ENCODE peak calls at places on chromosome 15, in seven cellular contexts. One of them, this sample, is unnamed.

GRCh38 chr15:48644827-48645557 is 517 bp downstream of the FBN1 start:
- DNase-seq in mesenchymal stem cell: peak
- DNase-seq in H1: peak
- DNase-seq in H9: peak
- DNase-seq in neuronal stem cell: peak
- DNase-seq in IMR-90: peak
- DNase-seq in mesendoderm: peak
- DNase-seq in this sample: peak

GRCh38 chr15:27714675-27715074 is 384.4 kb downstream of the OCA2 start:
- DNase-seq in mesendoderm: peak
- DNase-seq in H1: peak
- DNase-seq in H9: peak
- DNase-seq in IMR-90: no peak
- DNase-seq in neuronal stem cell: no peak
- DNase-seq in mesenchymal stem cell: no peak
- DNase-seq in this sample: no peak

GRCh38 chr15:64697911-64698369 is 77.4 kb downstream of the RBPMS2 start:
- DNase-seq in neuronal stem cell: no peak
- DNase-seq in mesenchymal stem cell: no peak
- DNase-seq in H1: no peak
- DNase-seq in H9: no peak
- DNase-seq in mesendoderm: no peak
- DNase-seq in IMR-90: peak
- DNase-seq in this sample: peak

GRCh38 chr15:61915640-61916039 is 144.6 kb downstream of the VPS13C start:
- DNase-seq in mesenchymal stem cell: no peak
- DNase-seq in mesendoderm: no peak
- DNase-seq in H9: no peak
- DNase-seq in neuronal stem cell: no peak
- DNase-seq in IMR-90: no peak
- DNase-seq in H1: no peak
- DNase-seq in this sample: no peak

GRCh38 chr15:50685976-50686467 is 575 bp downstream of the TRPM7 start:
- DNase-seq in H1: peak
- DNase-seq in neuronal stem cell: no peak
- DNase-seq in mesendoderm: peak
- DNase-seq in H9: peak
- DNase-seq in mesenchymal stem cell: peak
- DNase-seq in IMR-90: peak
- DNase-seq in this sample: peak

GRCh38 chr15:45714501-45715488 is 80.0 kb downstream of the SQOR start:
- DNase-seq in H9: peak
- DNase-seq in neuronal stem cell: peak
- DNase-seq in mesenchymal stem cell: peak
- DNase-seq in IMR-90: peak
- DNase-seq in mesendoderm: peak
- DNase-seq in H1: peak
- DNase-seq in this sample: peak

GRCh38 chr15:85361306-85361705 is 19.1 kb upstream of the AKAP13 start:
- DNase-seq in IMR-90: no peak
- DNase-seq in H1: no peak
- DNase-seq in neuronal stem cell: no peak
- DNase-seq in mesenchymal stem cell: no peak
- DNase-seq in H9: no peak
- DNase-seq in mesendoderm: no peak
- DNase-seq in this sample: no peak

GRCh38 chr15:48946088-48946839 is 17.5 kb downstream of the SHC4 start:
- DNase-seq in H1: no peak
- DNase-seq in mesendoderm: peak
- DNase-seq in neuronal stem cell: no peak
- DNase-seq in H9: no peak
- DNase-seq in mesenchymal stem cell: peak
- DNase-seq in IMR-90: peak
- DNase-seq in this sample: no peak

GRCh38 chr15:75731248-75732100 is 18.8 kb upstream of the CSPG4 start:
- DNase-seq in IMR-90: peak
- DNase-seq in mesenchymal stem cell: peak
- DNase-seq in H9: no peak
- DNase-seq in mesendoderm: peak
- DNase-seq in neuronal stem cell: no peak
- DNase-seq in H1: peak
- DNase-seq in this sample: no peak

GRCh38 chr15:40409366-40409765 is 3.8 kb downstream of the IVD start:
- DNase-seq in neuronal stem cell: no peak
- DNase-seq in mesendoderm: no peak
- DNase-seq in IMR-90: no peak
- DNase-seq in H1: no peak
- DNase-seq in mesenchymal stem cell: no peak
- DNase-seq in H9: no peak
- DNase-seq in this sample: peak

GRCh38 chr15:81003023-81003350 is 2.3 kb downstream of the TLNRD1 start:
- DNase-seq in H1: no peak
- DNase-seq in mesenchymal stem cell: no peak
- DNase-seq in H9: no peak
- DNase-seq in mesendoderm: no peak
- DNase-seq in IMR-90: no peak
- DNase-seq in neuronal stem cell: no peak
- DNase-seq in this sample: no peak

GRCh38 chr15:48021336-48022086 is 99.3 kb upstream of the SLC24A5 start:
- DNase-seq in H1: no peak
- DNase-seq in mesenchymal stem cell: peak
- DNase-seq in H9: no peak
- DNase-seq in neuronal stem cell: no peak
- DNase-seq in IMR-90: peak
- DNase-seq in mesendoderm: no peak
- DNase-seq in this sample: peak

GRCh38 chr15:57205999-57206398 is 170.3 kb upstream of the CGNL1 start:
- DNase-seq in H9: no peak
- DNase-seq in H1: no peak
- DNase-seq in neuronal stem cell: no peak
- DNase-seq in mesendoderm: no peak
- DNase-seq in IMR-90: no peak
- DNase-seq in mesenchymal stem cell: no peak
- DNase-seq in this sample: no peak

GRCh38 chr15:30885814-30886213 is 17.9 kb upstream of the FAN1 start:
- DNase-seq in H9: peak
- DNase-seq in IMR-90: peak
- DNase-seq in H1: no peak
- DNase-seq in mesenchymal stem cell: peak
- DNase-seq in mesendoderm: peak
- DNase-seq in neuronal stem cell: no peak
- DNase-seq in this sample: no peak

GRCh38 chr15:50790778-50791536 is 25.5 kb upstream of the SPPL2A start:
- DNase-seq in mesenchymal stem cell: no peak
- DNase-seq in mesendoderm: no peak
- DNase-seq in H9: no peak
- DNase-seq in H1: no peak
- DNase-seq in neuronal stem cell: no peak
- DNase-seq in IMR-90: no peak
- DNase-seq in this sample: no peak

GRCh38 chr15:63015618-63016017 is 26.9 kb upstream of the TPM1 start:
- DNase-seq in IMR-90: peak
- DNase-seq in H9: no peak
- DNase-seq in neuronal stem cell: no peak
- DNase-seq in H1: no peak
- DNase-seq in mesendoderm: no peak
- DNase-seq in mesenchymal stem cell: peak
- DNase-seq in this sample: no peak

GRCh38 chr15:60005352-60006202 is 1.5 kb downstream of the FOXB1 start:
- DNase-seq in mesendoderm: no peak
- DNase-seq in neuronal stem cell: no peak
- DNase-seq in H1: peak
- DNase-seq in mesenchymal stem cell: no peak
- DNase-seq in H9: peak
- DNase-seq in IMR-90: no peak
- DNase-seq in this sample: peak

GRCh38 chr15:77209221-77209620 is 138.3 kb upstream of the TSPAN3 start:
- DNase-seq in IMR-90: no peak
- DNase-seq in H1: no peak
- DNase-seq in mesenchymal stem cell: no peak
- DNase-seq in mesendoderm: no peak
- DNase-seq in neuronal stem cell: no peak
- DNase-seq in H9: no peak
- DNase-seq in this sample: no peak

GRCh38 chr15:58279106-58279505 is 140.9 kb downstream of the AQP9 start:
- DNase-seq in neuronal stem cell: no peak
- DNase-seq in H9: no peak
- DNase-seq in IMR-90: no peak
- DNase-seq in mesendoderm: no peak
- DNase-seq in mesenchymal stem cell: no peak
- DNase-seq in H1: no peak
- DNase-seq in this sample: no peak

GRCh38 chr15:58276924-58277323 is 138.7 kb downstream of the AQP9 start:
- DNase-seq in mesendoderm: no peak
- DNase-seq in H1: no peak
- DNase-seq in neuronal stem cell: no peak
- DNase-seq in IMR-90: no peak
- DNase-seq in H9: no peak
- DNase-seq in mesenchymal stem cell: no peak
- DNase-seq in this sample: no peak

GRCh38 chr15:58274885-58275284 is 136.7 kb downstream of the AQP9 start:
- DNase-seq in mesendoderm: no peak
- DNase-seq in IMR-90: no peak
- DNase-seq in H9: no peak
- DNase-seq in H1: no peak
- DNase-seq in neuronal stem cell: no peak
- DNase-seq in mesenchymal stem cell: no peak
- DNase-seq in this sample: no peak

GRCh38 chr15:58273104-58273503 is 134.9 kb downstream of the AQP9 start:
- DNase-seq in neuronal stem cell: no peak
- DNase-seq in H9: no peak
- DNase-seq in mesenchymal stem cell: no peak
- DNase-seq in H1: no peak
- DNase-seq in IMR-90: no peak
- DNase-seq in mesendoderm: no peak
- DNase-seq in this sample: no peak

DNA sequence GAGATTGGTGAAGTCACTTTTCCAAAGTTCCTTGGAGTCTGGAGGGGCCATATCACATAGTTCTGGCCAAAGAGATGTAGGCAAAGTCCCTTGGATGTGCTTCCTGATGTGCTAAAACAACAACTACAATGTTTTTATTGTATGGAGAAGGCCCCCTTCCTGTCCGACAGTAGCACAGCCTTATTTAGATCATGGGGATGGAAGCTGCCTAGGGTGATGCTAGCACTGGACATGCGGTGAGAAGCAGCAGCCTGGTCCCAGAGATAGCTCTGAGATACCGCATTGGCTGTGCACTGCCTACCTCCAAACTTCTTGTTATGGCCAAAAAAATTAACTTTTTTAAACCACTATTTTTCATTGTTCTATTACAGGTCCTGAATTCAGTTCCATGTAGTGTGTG is 137.6 kb downstream of the AQP9 start:
- DNase-seq in IMR-90: no peak
- DNase-seq in mesenchymal stem cell: no peak
- DNase-seq in H9: no peak
- DNase-seq in mesendoderm: no peak
- DNase-seq in neuronal stem cell: no peak
- DNase-seq in H1: no peak
- DNase-seq in this sample: no peak
- H3K18ac ChIP-seq in IMR-90: no peak
- H3K18ac ChIP-seq in mesenchymal stem cell: no peak
- H3K18ac ChIP-seq in H9: no peak
- H3K18ac ChIP-seq in mesendoderm: no peak
- H3K18ac ChIP-seq in neuronal stem cell: no peak
- H3K18ac ChIP-seq in H1: no peak
- H3K18ac ChIP-seq in this sample: no peak

GRCh38 chr15:29396176-29396811 is 126.7 kb upstream of the NSMCE3 start:
- DNase-seq in H9: no peak
- DNase-seq in neuronal stem cell: no peak
- DNase-seq in mesendoderm: no peak
- DNase-seq in IMR-90: no peak
- DNase-seq in mesenchymal stem cell: no peak
- DNase-seq in H1: no peak
- DNase-seq in this sample: no peak

GRCh38 chr15:29398907-29399306 is 129.3 kb upstream of the NSMCE3 start:
- DNase-seq in mesendoderm: no peak
- DNase-seq in neuronal stem cell: no peak
- DNase-seq in IMR-90: no peak
- DNase-seq in mesenchymal stem cell: no peak
- DNase-seq in H1: no peak
- DNase-seq in H9: no peak
- DNase-seq in this sample: no peak

GRCh38 chr15:29392358-29392757 is 122.7 kb upstream of the NSMCE3 start:
- DNase-seq in mesenchymal stem cell: no peak
- DNase-seq in H1: no peak
- DNase-seq in IMR-90: no peak
- DNase-seq in mesendoderm: no peak
- DNase-seq in H9: no peak
- DNase-seq in neuronal stem cell: no peak
- DNase-seq in this sample: no peak

DNA sequence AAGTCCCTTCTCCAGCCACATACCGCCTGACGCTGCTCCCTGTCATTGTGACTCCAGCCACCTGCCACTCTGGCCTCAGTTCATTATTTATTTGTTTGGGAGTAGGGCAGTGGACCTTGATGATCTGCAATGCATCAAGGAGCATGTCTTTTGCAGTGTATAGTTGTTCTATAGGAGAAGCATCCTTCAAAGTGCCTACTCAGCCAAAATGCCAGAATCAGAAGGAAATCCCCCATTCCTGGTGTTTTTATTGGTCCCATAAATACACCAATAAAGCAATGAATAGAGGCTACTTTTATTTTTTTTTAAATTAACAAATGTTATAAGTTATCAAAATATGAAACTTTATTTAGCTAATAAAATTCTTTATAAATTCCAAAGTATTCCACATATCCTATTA is 123.8 kb upstream of the NSMCE3 start:
- DNase-seq in H9: no peak
- DNase-seq in mesendoderm: no peak
- DNase-seq in neuronal stem cell: no peak
- DNase-seq in IMR-90: no peak
- DNase-seq in H1: no peak
- DNase-seq in mesenchymal stem cell: no peak
- DNase-seq in this sample: no peak
- H3K18ac ChIP-seq in H9: no peak
- H3K18ac ChIP-seq in mesendoderm: no peak
- H3K18ac ChIP-seq in neuronal stem cell: no peak
- H3K18ac ChIP-seq in IMR-90: no peak
- H3K18ac ChIP-seq in H1: no peak
- H3K18ac ChIP-seq in mesenchymal stem cell: no peak
- H3K18ac ChIP-seq in this sample: no peak

GRCh38 chr15:89577776-89578115 is 2.5 kb downstream of the TICRR start:
- DNase-seq in neuronal stem cell: no peak
- DNase-seq in mesenchymal stem cell: no peak
- DNase-seq in IMR-90: no peak
- DNase-seq in H1: no peak
- DNase-seq in H9: no peak
- DNase-seq in mesendoderm: no peak
- DNase-seq in this sample: no peak
- H3K18ac ChIP-seq in neuronal stem cell: no peak
- H3K18ac ChIP-seq in mesenchymal stem cell: no peak
- H3K18ac ChIP-seq in IMR-90: no peak
- H3K18ac ChIP-seq in H1: peak
- H3K18ac ChIP-seq in H9: no peak
- H3K18ac ChIP-seq in mesendoderm: no peak
- H3K18ac ChIP-seq in this sample: no peak

DNA sequence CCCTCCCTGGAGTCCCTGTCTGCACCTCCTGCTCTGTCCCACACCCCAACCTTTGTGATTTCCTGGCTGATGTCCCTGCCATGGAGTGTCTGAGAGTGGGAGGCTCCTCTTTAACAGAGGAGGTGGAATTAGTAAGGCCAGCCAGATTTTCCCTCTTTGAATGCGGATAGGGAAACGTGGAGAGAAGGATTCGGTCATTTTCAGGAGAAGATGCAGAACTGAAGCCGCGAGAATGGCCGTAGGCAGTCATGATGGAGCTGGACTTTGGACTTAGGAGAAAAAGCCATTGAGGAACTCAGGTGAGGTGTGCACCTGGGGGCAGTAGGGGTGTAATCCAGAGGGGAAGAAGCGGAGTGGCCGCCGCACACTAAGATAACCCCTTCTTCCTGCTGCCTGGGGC is 138.1 kb upstream of the ATP10A start:
- DNase-seq in mesendoderm: no peak
- DNase-seq in IMR-90: no peak
- DNase-seq in neuronal stem cell: no peak
- DNase-seq in H1: no peak
- DNase-seq in mesenchymal stem cell: no peak
- DNase-seq in H9: no peak
- DNase-seq in this sample: no peak
- H3K18ac ChIP-seq in mesendoderm: no peak
- H3K18ac ChIP-seq in IMR-90: no peak
- H3K18ac ChIP-seq in neuronal stem cell: no peak
- H3K18ac ChIP-seq in H1: no peak
- H3K18ac ChIP-seq in mesenchymal stem cell: no peak
- H3K18ac ChIP-seq in H9: no peak
- H3K18ac ChIP-seq in this sample: no peak

This sample was measured in trophoblast cell.